ENCODE peak calls at places on chromosomes 1 and 21, in five cellular contexts. E, R, K, Z and F are unnamed samples.

GRCh38 chr1:28744184-28744583 is 7.4 kb downstream of the YTHDF2 start:
- DNase-seq in E (no peak), R (no peak), K (no peak), Z (no peak), F (no peak)

GRCh38 chr1:11355594-11356467 is 82.8 kb downstream of the UBIAD1 start:
- DNase-seq in E (no peak), R (no peak), K (no peak), Z (no peak), F (no peak)

GRCh38 chr1:82090104-82090503 is 289.4 kb downstream of the ADGRL2 start:
- DNase-seq in E (no peak), R (no peak), K (no peak), Z (no peak), F (no peak)

GRCh38 chr1:228837817-228838716 is 102.8 kb downstream of the RHOU start:
- DNase-seq in E (peak), R (no peak), K (no peak), Z (peak), F (peak)

GRCh38 chr1:234206651-234207284 is 166.5 kb upstream of the COA6 start:
- DNase-seq in E (peak), R (no peak), K (no peak), Z (peak), F (peak)

GRCh38 chr1:221689138-221689537 is 52.8 kb downstream of the DUSP10 start:
- DNase-seq in E (no peak), R (no peak), K (no peak), Z (no peak), F (no peak)

GRCh38 chr1:31575373-31576140 is 758 bp upstream of the TINAGL1 start:
- DNase-seq in E (no peak), R (peak), K (no peak), Z (peak), F (no peak)

GRCh38 chr1:26189331-26189730 is 1.1 kb upstream of the CATSPER4 start:
- DNase-seq in E (no peak), R (no peak), K (no peak), Z (no peak), F (no peak)

GRCh38 chr1:154987326-154987725 is 4.2 kb downstream of the FLAD1 start:
- DNase-seq in E (no peak), R (no peak), K (no peak), Z (no peak), F (no peak)

GRCh38 chr1:88612783-88613182 is 71.3 kb upstream of the PKN2 start:
- DNase-seq in E (no peak), R (no peak), K (no peak), Z (peak), F (no peak)

GRCh38 chr1:13916530-13916929 is 216.5 kb downstream of the PRDM2 start:
- DNase-seq in E (no peak), R (no peak), K (no peak), Z (no peak), F (no peak)

GRCh38 chr1:112457241-112457640 is 51.5 kb upstream of the WNT2B start:
- DNase-seq in E (peak), R (no peak), K (peak), Z (no peak), F (peak)

GRCh38 chr1:239387304-239388231 is 1.2 kb downstream of the CHRM3 start:
- DNase-seq in E (no peak), R (peak), K (no peak), Z (peak), F (no peak)

GRCh38 chr1:43152866-43153265 is 19.2 kb downstream of the EBNA1BP2 start:
- DNase-seq in E (no peak), R (no peak), K (no peak), Z (no peak), F (no peak)

GRCh38 chr21:44526096-44526997 is 13.6 kb downstream of the KRTAP10-1 start:
- DNase-seq in E (no peak), R (no peak), K (no peak), Z (no peak), F (no peak)

GRCh38 chr1:234871039-234871709 is 257.5 kb downstream of the TOMM20 start:
- DNase-seq in E (no peak), R (no peak), K (no peak), Z (no peak), F (no peak)